ENCODE peak calls at places on chromosomes 11 and 22, in six cellular contexts. O, Q, U, L, M and Y are unnamed samples.
A peak's percentile ranks its signal among the peaks of the same experiment; 100 is the strongest.

GRCh38 chr11:2510626-2511402 is 66.0 kb downstream of the KCNQ1 start:
- DNase-seq in O (no peak), Q (no peak), U (peak; percentile 11), L (no peak), M (no peak), Y (no peak)

GRCh38 chr11:74459584-74459983 is 7.8 kb downstream of the KCNE3 start:
- DNase-seq in O (no peak), Q (no peak), U (no peak), L (no peak), M (no peak), Y (no peak)

GRCh38 chr11:36372101-36372767 is 76.1 kb downstream of the PRR5L start:
- DNase-seq in O (no peak), Q (no peak), U (no peak), L (no peak), M (no peak), Y (no peak)

GRCh38 chr11:20474951-20475517 is 87.5 kb downstream of the PRMT3 start:
- DNase-seq in O (no peak), Q (no peak), U (no peak), L (no peak), M (no peak), Y (no peak)

GRCh38 chr11:32136654-32137053 is 45.8 kb downstream of the RCN1 start:
- DNase-seq in O (no peak), Q (no peak), U (no peak), L (no peak), M (no peak), Y (no peak)

GRCh38 chr11:2513441-2513840 is 68.6 kb downstream of the KCNQ1 start:
- DNase-seq in O (no peak), Q (no peak), U (no peak), L (no peak), M (no peak), Y (no peak)

GRCh38 chr22:25702046-25702445 is 39.9 kb upstream of the MYO18B start:
- DNase-seq in O (no peak), Q (no peak), U (no peak), L (no peak), M (no peak), Y (no peak)

GRCh38 chr11:93196816-93197382 is 892 bp downstream of the SLC36A4 start:
- DNase-seq in O (no peak), Q (no peak), U (no peak), L (no peak), M (no peak), Y (no peak)

GRCh38 chr11:123429336-123429735 is 733 bp upstream of the GRAMD1B start:
- DNase-seq in O (no peak), Q (no peak), U (no peak), L (no peak), M (no peak), Y (no peak)

GRCh38 chr11:60871378-60872061 is 4.2 kb downstream of the ZP1 start:
- DNase-seq in O (no peak), Q (no peak), U (no peak), L (no peak), M (no peak), Y (no peak)

GRCh38 chr11:33168605-33169240 is 7.4 kb upstream of the CSTF3 start:
- DNase-seq in O (no peak), Q (no peak), U (no peak), L (no peak), M (no peak), Y (no peak)

GRCh38 chr11:33182246-33182878 is 21.1 kb upstream of the CSTF3 start:
- DNase-seq in O (no peak), Q (peak; percentile 86), U (no peak), L (no peak), M (no peak), Y (no peak)

GRCh38 chr11:117910941-117911630 is 18.1 kb downstream of the TMPRSS13 start:
- DNase-seq in O (peak; percentile 29), Q (no peak), U (no peak), L (no peak), M (no peak), Y (no peak)

GRCh38 chr11:31799036-31799793 is 11.9 kb downstream of the PAX6 start:
- DNase-seq in O (no peak), Q (no peak), U (no peak), L (no peak), M (no peak), Y (no peak)

GRCh38 chr11:8285796-8286195 is 22.1 kb upstream of the LMO1 start:
- DNase-seq in O (no peak), Q (peak; percentile 6), U (no peak), L (no peak), M (no peak), Y (no peak)

GRCh38 chr11:66336234-66337102 is at the start of gene RIN1:
- DNase-seq in O (peak; percentile 93), Q (peak; percentile 81), U (peak; percentile 57), L (peak; percentile 53), M (no peak), Y (peak; percentile 58)

GRCh38 chr22:24077416-24077815 is 66.3 kb downstream of the CABIN1 start:
- DNase-seq in O (no peak), Q (no peak), U (no peak), L (no peak), M (no peak), Y (no peak)
- H3K36me3 ChIP-seq in O (peaks cover 46% of the 10 kb centered on the region), Q (no peaks in the 10 kb centered on the region), U (no peaks in the 10 kb centered on the region), L (peaks cover 21% of the 10 kb centered on the region), M (peaks cover 5% of the 10 kb centered on the region), Y (peaks cover 59% of the 10 kb centered on the region)

GRCh38 chr11:34466802-34467488 is 28.2 kb downstream of the CAT start:
- DNase-seq in O (no peak), Q (no peak), U (no peak), L (no peak), M (no peak), Y (no peak)
- H3K36me3 ChIP-seq in O (peaks cover 68% of the 10 kb centered on the region), Q (no peaks in the 10 kb centered on the region), U (no peaks in the 10 kb centered on the region), L (no peaks in the 10 kb centered on the region), M (no peaks in the 10 kb centered on the region), Y (peaks cover 68% of the 10 kb centered on the region)

DNA sequence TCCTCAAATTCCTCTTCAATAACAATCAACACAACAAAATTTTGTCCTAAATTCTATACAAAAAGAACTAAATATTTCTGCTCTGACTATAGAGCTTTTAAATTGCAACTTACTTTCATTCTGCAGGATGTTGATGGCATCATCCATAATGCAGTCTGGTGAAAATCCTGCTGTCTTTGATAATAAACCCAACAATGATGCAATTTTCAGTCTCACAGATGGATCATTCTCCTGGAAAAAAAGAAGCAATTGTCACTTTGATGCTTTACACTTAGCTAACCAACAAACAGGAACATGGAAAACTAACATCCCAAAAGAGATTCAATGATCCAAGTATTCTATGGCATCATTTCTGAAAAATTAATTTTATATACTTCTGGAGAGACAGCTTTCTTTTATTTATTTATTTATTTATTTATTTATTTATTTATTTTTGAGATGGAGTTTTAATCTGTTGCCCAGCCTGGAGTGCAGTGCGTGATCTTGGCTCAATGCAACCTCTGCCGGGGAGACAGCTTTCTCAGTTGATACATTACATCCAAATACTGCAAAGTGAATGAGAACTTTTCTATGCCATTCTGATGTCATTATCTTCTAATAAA is 13.0 kb downstream of the INTS4 start:
- DNase-seq in O (no peak), Q (no peak), U (no peak), L (no peak), M (no peak), Y (no peak)
- H3K36me3 ChIP-seq in O (peaks cover 53% of the 10 kb centered on the region), Q (no peaks in the 10 kb centered on the region), U (no peaks in the 10 kb centered on the region), L (peaks cover 10% of the 10 kb centered on the region), M (no peaks in the 10 kb centered on the region), Y (peaks cover 61% of the 10 kb centered on the region)

DNA sequence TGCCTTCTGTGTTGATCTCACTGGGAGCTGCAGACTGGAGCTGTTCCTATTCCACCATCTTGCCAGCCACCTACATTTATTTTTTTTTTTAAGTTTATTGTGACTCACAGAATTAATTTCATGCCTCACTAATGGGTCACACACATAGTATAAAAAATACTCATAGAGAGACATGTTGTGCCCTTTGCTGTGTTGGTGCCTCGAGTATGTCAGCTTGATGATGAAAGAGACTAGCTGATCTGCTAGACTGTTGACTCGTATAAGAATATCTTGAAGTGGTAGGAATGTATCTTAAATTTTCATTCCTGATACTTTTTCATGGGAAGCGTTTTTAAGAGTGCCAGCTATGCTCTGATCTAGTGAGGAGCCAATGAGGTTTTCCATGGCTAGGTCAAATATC is 28.6 kb upstream of the AMPD3 start:
- DNase-seq in O (no peak), Q (no peak), U (no peak), L (no peak), M (no peak), Y (no peak)
- H3K36me3 ChIP-seq in O (no peaks in the 10 kb centered on the region), Q (no peaks in the 10 kb centered on the region), U (no peaks in the 10 kb centered on the region), L (no peaks in the 10 kb centered on the region), M (no peaks in the 10 kb centered on the region), Y (no peaks in the 10 kb centered on the region)

DNA sequence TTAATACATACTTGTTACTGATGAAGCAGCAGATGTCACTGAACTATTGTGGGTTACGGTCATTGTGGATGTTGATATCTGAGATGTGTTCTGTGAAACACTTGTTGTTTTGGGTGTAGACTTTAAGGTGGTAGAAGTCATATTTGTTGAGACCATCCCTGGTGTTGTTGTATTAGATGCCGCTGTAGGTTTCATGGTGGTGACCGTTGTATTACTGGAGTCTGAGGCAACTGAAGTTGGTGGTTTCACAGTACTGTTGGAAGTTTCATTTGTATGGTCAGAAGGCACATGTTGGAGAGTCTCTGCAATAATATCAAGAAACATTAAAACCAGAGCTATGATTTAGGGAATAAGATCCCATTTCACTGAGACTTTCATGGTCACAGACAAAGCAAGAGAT is 50.7 kb downstream of the TMEM123 start:
- DNase-seq in O (no peak), Q (no peak), U (no peak), L (no peak), M (no peak), Y (no peak)
- H3K36me3 ChIP-seq in O (peaks cover 79% of the 10 kb centered on the region), Q (no peaks in the 10 kb centered on the region), U (no peaks in the 10 kb centered on the region), L (peaks cover 8% of the 10 kb centered on the region), M (no peaks in the 10 kb centered on the region), Y (peaks cover 72% of the 10 kb centered on the region)

GRCh38 chr11:10461276-10461790 is 6.3 kb downstream of the AMPD3 start:
- DNase-seq in O (no peak), Q (no peak), U (no peak), L (no peak), M (no peak), Y (no peak)

GRCh38 chr11:10459029-10459970 is 4.2 kb downstream of the AMPD3 start:
- DNase-seq in O (no peak), Q (no peak), U (no peak), L (peak; percentile 91), M (no peak), Y (peak; percentile 45)

GRCh38 chr11:10457901-10458300 is 2.8 kb downstream of the AMPD3 start:
- DNase-seq in O (no peak), Q (no peak), U (no peak), L (no peak), M (no peak), Y (no peak)

GRCh38 chr11:10456519-10456918 is 1.5 kb downstream of the AMPD3 start:
- DNase-seq in O (no peak), Q (no peak), U (no peak), L (no peak), M (no peak), Y (no peak)

GRCh38 chr11:10460611-10461275 is 5.7 kb downstream of the AMPD3 start:
- DNase-seq in O (no peak), Q (no peak), U (no peak), L (no peak), M (no peak), Y (no peak)
- H3K36me3 ChIP-seq in O (peaks cover 44% of the 10 kb centered on the region), Q (no peaks in the 10 kb centered on the region), U (no peaks in the 10 kb centered on the region), L (peaks cover 22% of the 10 kb centered on the region), M (no peaks in the 10 kb centered on the region), Y (peaks cover 38% of the 10 kb centered on the region)